ENCODE peak calls at places on chromosomes 7 and 10, in five cellular contexts. O is CD8-positive, alpha-beta T cell; Z is activated gamma-delta T cell treated with Interleukin-2 at 50 U/mL for 16 hours; C is hippocampal formation; G is smooth muscle cell of the brain vasculature. B is an unnamed sample.

GRCh38 chr7:32155712-32156111 is 85.5 kb upstream of the PDE1C start:
- DNase-seq in O (no peak), Z (no peak), C (peak; percentile 2), G (no peak), B (no peak)

GRCh38 chr7:47300472-47301021 is 281.4 kb downstream of the TNS3 start:
- DNase-seq in O (no peak), Z (no peak), C (peak; percentile 25), G (no peak), B (no peak)

GRCh38 chr10:115857856-115858255 is 415.1 kb downstream of the GFRA1 start:
- DNase-seq in O (no peak), Z (no peak), C (no peak), G (no peak), B (no peak)

GRCh38 chr7:31864646-31865045 is 177.6 kb downstream of the PPP1R17 start:
- DNase-seq in O (no peak), Z (no peak), C (no peak), G (no peak), B (no peak)

GRCh38 chr10:51244739-51245138 is 170.5 kb downstream of the PRKG1 start:
- DNase-seq in O (no peak), Z (no peak), C (no peak), G (no peak), B (no peak)

GRCh38 chr7:157543791-157544190 is 207.0 kb downstream of the DNAJB6 start:
- DNase-seq in O (no peak), Z (no peak), C (no peak), G (no peak), B (peak; percentile 5)

GRCh38 chr10:63930584-63930983 is 409.4 kb downstream of the REEP3 start:
- DNase-seq in O (no peak), Z (no peak), C (no peak), G (no peak), B (no peak)

GRCh38 chr10:92363498-92363897 is 72.5 kb downstream of the MARCHF5 start:
- DNase-seq in O (no peak), Z (no peak), C (no peak), G (no peak), B (no peak)

GRCh38 chr10:121610798-121611325 is 12.6 kb upstream of the FGFR2 start:
- DNase-seq in O (no peak), Z (no peak), C (no peak), G (no peak), B (no peak)

GRCh38 chr10:50653142-50653541 is 29.4 kb upstream of the SGMS1 start:
- DNase-seq in O (no peak), Z (peak; percentile 19), C (peak; percentile 43), G (no peak), B (no peak)

GRCh38 chr10:43226441-43226840 is 40.4 kb downstream of the RASGEF1A start:
- DNase-seq in O (no peak), Z (no peak), C (no peak), G (no peak), B (peak; percentile 6)

GRCh38 chr7:138023618-138024333 is 21.9 kb upstream of the CREB3L2 start:
- DNase-seq in O (no peak), Z (no peak), C (no peak), G (no peak), B (no peak)

GRCh38 chr10:45410489-45410806 is 36.4 kb downstream of the ALOX5 start:
- DNase-seq in O (no peak), Z (no peak), C (no peak), G (no peak), B (no peak)

GRCh38 chr7:76236226-76236625 is 34.5 kb downstream of the SRRM3 start:
- DNase-seq in O (no peak), Z (no peak), C (no peak), G (no peak), B (no peak)

GRCh38 chr10:100993986-100994708 is 5.5 kb upstream of the LZTS2 start:
- DNase-seq in O (no peak), Z (no peak), C (peak; percentile 55), G (no peak), B (no peak)

GRCh38 chr10:4596951-4597350 is 229.1 kb upstream of the AKR1E2 start:
- DNase-seq in O (no peak), Z (no peak), C (no peak), G (no peak), B (no peak)

GRCh38 chr10:86681047-86681446 is 12.7 kb downstream of the LDB3 start:
- DNase-seq in O (no peak), Z (no peak), C (no peak), G (no peak), B (peak; percentile 88)

GRCh38 chr7:142749218-142749993 is at the start of gene PRSS1:
- DNase-seq in O (no peak), Z (no peak), C (no peak), G (no peak), B (no peak)

GRCh38 chr10:52571018-52571417 is 201.6 kb downstream of the MBL2 start:
- DNase-seq in O (no peak), Z (no peak), C (no peak), G (no peak), B (no peak)

GRCh38 chr10:62148155-62148554 is 120.5 kb downstream of the RTKN2 start:
- DNase-seq in O (no peak), Z (no peak), C (no peak), G (no peak), B (no peak)

GRCh38 chr7:21076054-21076453 is 289.4 kb upstream of the SP8 start:
- DNase-seq in O (no peak), Z (no peak), C (no peak), G (no peak), B (no peak)

GRCh38 chr10:57786331-57786730 is 481.4 kb downstream of the IPMK start:
- DNase-seq in O (no peak), Z (no peak), C (no peak), G (no peak), B (no peak)

GRCh38 chr10:70613941-70614340 is 11.4 kb upstream of the PRF1 start:
- DNase-seq in O (no peak), Z (no peak), C (no peak), G (no peak), B (no peak)

GRCh38 chr10:30413996-30414576 is 19.9 kb upstream of the MAP3K8 start:
- DNase-seq in O (no peak), Z (peak; percentile 20), C (peak; percentile 40), G (no peak), B (no peak)

GRCh38 chr10:133614830-133615580 is 11.6 kb downstream of the FRG2B start:
- DNase-seq in O (no peak), Z (no peak), C (no peak), G (no peak), B (no peak)

GRCh38 chr7:140607441-140607989 is 33.1 kb downstream of the DENND2A start:
- DNase-seq in O (no peak), Z (no peak), C (peak; percentile 87), G (no peak), B (peak; percentile 89)

GRCh38 chr7:1924185-1924817 is 254.2 kb downstream of the ELFN1 start:
- DNase-seq in O (no peak), Z (no peak), C (no peak), G (no peak), B (no peak)

GRCh38 chr10:34861293-34862004 is 46.4 kb upstream of the PARD3 start:
- DNase-seq in O (no peak), Z (no peak), C (no peak), G (peak; percentile 41), B (peak; percentile 40)

GRCh38 chr7:28409716-28410627 is 2.3 kb upstream of the CREB5 start:
- DNase-seq in O (no peak), Z (no peak), C (no peak), G (no peak), B (peak; percentile 67)

GRCh38 chr7:31175672-31176071 is 123.6 kb downstream of the ADCYAP1R1 start:
- DNase-seq in O (no peak), Z (no peak), C (no peak), G (no peak), B (no peak)

GRCh38 chr7:78221961-78222751 is 423.6 kb downstream of the PHTF2 start:
- DNase-seq in O (no peak), Z (no peak), C (no peak), G (no peak), B (no peak)

GRCh38 chr10:47309403-47310089 is 9.5 kb downstream of the GDF10 start:
- DNase-seq in O (no peak), Z (no peak), C (no peak), G (no peak), B (no peak)

B was measured in left ventricle myocardium superior.